ENCODE peak calls at places on chromosomes 5 and 9, in six cellular contexts. O, Q, J, L, F and I are unnamed samples.

GRCh38 chr9:7340451-7340850 is 459.1 kb downstream of the DMAC1 start:
- DNase-seq in O (no peak), J (no peak), Q (no peak), L (no peak), F (no peak), I (no peak)

GRCh38 chr9:34454571-34455065 is 3.8 kb downstream of the FAM219A start:
- DNase-seq in L (no peak), O (no peak), F (no peak), Q (peak; percentile 5), J (no peak), I (peak; percentile 72)

GRCh38 chr5:132830436-132831094 is at the start of gene SHROOM1:
- DNase-seq in L (no peak), O (no peak), F (no peak), Q (peak; percentile 81), J (no peak), I (no peak)

GRCh38 chr5:81558188-81558587 is 164.3 kb upstream of the ACOT12 start:
- DNase-seq in L (no peak), F (no peak), O (no peak), J (no peak), Q (no peak), I (no peak)

GRCh38 chr9:72356019-72356653 is 8.9 kb downstream of the ZFAND5 start:
- DNase-seq in J (no peak), O (no peak), Q (no peak), L (no peak), F (no peak), I (no peak)

GRCh38 chr9:137079401-137079787 is 2.1 kb downstream of the UAP1L1 start:
- DNase-seq in L (no peak), Q (no peak), F (no peak), J (no peak), O (no peak), I (no peak)

GRCh38 chr9:107465467-107466451 is 23.8 kb downstream of the KLF4 start:
- DNase-seq in J (no peak), O (no peak), L (peak; percentile 58), Q (peak; percentile 80), F (no peak), I (peak; percentile 23)

GRCh38 chr5:154518438-154518867 is 40.4 kb upstream of the HAND1 start:
- DNase-seq in L (no peak), F (no peak), Q (no peak), J (no peak), O (no peak), I (no peak)

GRCh38 chr5:179585903-179586511 is 35.7 kb downstream of the RUFY1 start:
- DNase-seq in J (no peak), F (peak; percentile 1), L (no peak), O (peak; percentile 52), Q (no peak), I (peak; percentile 48)

GRCh38 chr9:121937248-121937647 is 155.9 kb downstream of the TTLL11 start:
- DNase-seq in O (no peak), F (no peak), J (no peak), L (no peak), Q (no peak), I (no peak)

GRCh38 chr9:113631811-113632665 is 168.5 kb downstream of the RGS3 start:
- DNase-seq in F (no peak), Q (no peak), O (no peak), J (no peak), L (no peak), I (no peak)

GRCh38 chr5:176980818-176981217 is 25.8 kb downstream of the UIMC1 start:
- DNase-seq in Q (no peak), O (no peak), F (no peak), J (no peak), L (no peak), I (no peak)

GRCh38 chr5:175354961-175355360 is 89.0 kb downstream of the DRD1 start:
- DNase-seq in O (no peak), L (no peak), J (no peak), F (no peak), Q (no peak), I (no peak)

GRCh38 chr9:87428659-87429058 is 69.0 kb upstream of the DAPK1 start:
- DNase-seq in F (no peak), L (no peak), J (no peak), Q (no peak), O (no peak), I (no peak)

GRCh38 chr9:106333487-106333886 is 529.5 kb upstream of the ZNF462 start:
- DNase-seq in F (no peak), Q (peak; percentile 6), J (no peak), O (no peak), L (no peak), I (no peak)